ENCODE peak calls at places on chromosome 9, in eight cellular contexts. T is Daoy, D is NCI-H460, I is GM23338, W is ELR, R is GM12865, Q is endodermal cell, F is T-helper 17 cell. X is an unnamed sample.

GRCh38 chr9:77085416-77085815 is 66.0 kb downstream of the FOXB2 start:
- DNase-seq in T (peak; percentile 13), F (no peak), Q (no peak), I (no peak), R (no peak), W (peak; percentile 26), D (no peak), X (no peak)

GRCh38 chr9:116165912-116166311 is 12.3 kb downstream of the PAPPA start:
- DNase-seq in D (no peak), T (no peak), Q (no peak), F (no peak), R (no peak), W (no peak), I (no peak), X (no peak)

GRCh38 chr9:73200694-73201432 is 49.2 kb downstream of the ANXA1 start:
- DNase-seq in I (peak; percentile 81), D (peak; percentile 52), T (no peak), W (peak; percentile 72), R (peak; percentile 18), Q (no peak), F (no peak), X (no peak)

GRCh38 chr9:109497193-109498165 is 628 bp downstream of the PTPN3 start:
- DNase-seq in F (no peak), D (no peak), R (no peak), T (peak; percentile 65), W (no peak), I (peak; percentile 28), Q (peak; percentile 67), X (peak; percentile 84)

GRCh38 chr9:4984171-4984570 is 901 bp upstream of the JAK2 start:
- DNase-seq in I (no peak), R (no peak), D (no peak), F (no peak), W (peak; percentile 67), T (no peak), Q (no peak), X (no peak)

GRCh38 chr9:90966475-90967150 is 165.0 kb downstream of the SYK start:
- DNase-seq in Q (peak; percentile 41), I (no peak), T (peak; percentile 30), F (no peak), D (no peak), R (no peak), W (peak; percentile 33), X (no peak)

GRCh38 chr9:38047301-38048251 is 21.5 kb downstream of the SHB start:
- DNase-seq in I (peak; percentile 91), W (peak; percentile 99), T (peak; percentile 99), F (no peak), D (peak; percentile 85), R (no peak), Q (peak; percentile 93), X (peak; percentile 64)

GRCh38 chr9:13322828-13323550 is 43.5 kb upstream of the MPDZ start:
- DNase-seq in W (no peak), D (no peak), R (no peak), Q (peak; percentile 51), T (no peak), F (no peak), I (peak; percentile 8), X (peak; percentile 11)

GRCh38 chr9:134619456-134619982 is 22.1 kb upstream of the COL5A1 start:
- DNase-seq in F (no peak), R (no peak), Q (peak; percentile 36), T (no peak), W (no peak), D (no peak), I (no peak), X (no peak)

GRCh38 chr9:90905822-90906221 is 104.2 kb downstream of the SYK start:
- DNase-seq in I (no peak), T (no peak), Q (no peak), W (no peak), F (no peak), R (no peak), D (no peak), X (no peak)

GRCh38 chr9:99135498-99135897 is 30.6 kb downstream of the TGFBR1 start:
- DNase-seq in W (no peak), D (no peak), F (no peak), T (no peak), I (no peak), Q (no peak), R (peak; percentile 17), X (no peak)

GRCh38 chr9:76665458-76665857 is 98.8 kb upstream of the PCA3 start:
- DNase-seq in R (no peak), I (no peak), W (no peak), Q (no peak), T (no peak), F (no peak), D (no peak), X (no peak)

GRCh38 chr9:95206143-95206542 is 111.4 kb downstream of the FANCC start:
- DNase-seq in Q (no peak), W (peak; percentile 19), D (no peak), F (no peak), I (no peak), T (peak; percentile 25), R (no peak), X (no peak)

GRCh38 chr9:133725886-133726285 is 12.3 kb downstream of the SARDH start:
- DNase-seq in W (no peak), I (no peak), R (no peak), Q (no peak), F (no peak), D (no peak), T (no peak), X (peak; percentile 28)

GRCh38 chr9:92404437-92404836 is at the start of gene OGN:
- DNase-seq in W (no peak), Q (no peak), D (no peak), I (no peak), T (no peak), F (no peak), R (no peak), X (no peak)

GRCh38 chr9:87337335-87338074 is 160.2 kb upstream of the DAPK1 start:
- DNase-seq in D (no peak), Q (peak; percentile 77), T (peak; percentile 50), R (no peak), I (peak; percentile 94), W (no peak), F (no peak), X (peak; percentile 44)

GRCh38 chr9:127087411-127087810 is 35.0 kb downstream of the ANGPTL2 start:
- DNase-seq in F (no peak), T (no peak), I (no peak), D (no peak), W (no peak), R (no peak), Q (no peak), X (no peak)

GRCh38 chr9:31314241-31314640 is 1070.2 kb upstream of the ACO1 start:
- DNase-seq in R (no peak), Q (no peak), T (no peak), I (no peak), D (no peak), W (no peak), F (no peak), X (no peak)

GRCh38 chr9:95611354-95611753 is 94.6 kb upstream of the PTCH1 start:
- DNase-seq in Q (no peak), F (no peak), I (no peak), W (no peak), R (no peak), D (no peak), T (no peak), X (no peak)

GRCh38 chr9:135349212-135349962 is 130.2 kb upstream of the PPP1R26 start:
- DNase-seq in D (no peak), T (no peak), R (no peak), W (no peak), F (no peak), Q (no peak), I (no peak), X (no peak)

GRCh38 chr9:16601991-16602390 is 268.5 kb downstream of the BNC2 start:
- DNase-seq in R (no peak), T (no peak), Q (no peak), F (no peak), D (no peak), I (no peak), W (peak; percentile 3), X (no peak)

X was measured in H7.